ENCODE peak calls at places on chromosomes 6 and 20, in five cellular contexts. Q is pancreas, F is PC-9, V is endodermal cell, L is body of pancreas. I is an unnamed sample.
A peak's percentile ranks its signal among the peaks of the same experiment; 100 is the strongest.

GRCh38 chr6:293185-294174 is 1.2 kb downstream of the DUSP22 start:
- DNase-seq in Q (no peak), F (no peak), V (peak; percentile 69), L (peak; percentile 40), I (no peak)

GRCh38 chr20:10217517-10218410 is 866 bp upstream of the SNAP25 start:
- DNase-seq in Q (peak; percentile 48), F (no peak), V (peak; percentile 85), L (peak; percentile 53), I (no peak)

GRCh38 chr20:4041748-4042411 is 26.5 kb upstream of the RNF24 start:
- DNase-seq in Q (peak; percentile 96), F (peak; percentile 96), V (peak; percentile 75), L (peak; percentile 98), I (peak; percentile 31)

GRCh38 chr6:22827760-22828159 is 258.4 kb downstream of the HDGFL1 start:
- DNase-seq in Q (no peak), F (no peak), V (no peak), L (no peak), I (no peak)

GRCh38 chr6:15539722-15540270 is 123.0 kb downstream of the DTNBP1 start:
- DNase-seq in Q (no peak), F (no peak), V (no peak), L (no peak), I (no peak)

GRCh38 chr6:3252861-3253596 is 5.7 kb upstream of the PSMG4 start:
- DNase-seq in Q (no peak), F (no peak), V (no peak), L (no peak), I (no peak)

GRCh38 chr6:46677314-46677654 is 10.4 kb upstream of the TDRD6 start:
- DNase-seq in Q (no peak), F (no peak), V (no peak), L (no peak), I (no peak)

GRCh38 chr6:100382031-100382430 is 82.7 kb downstream of the SIM1 start:
- DNase-seq in Q (no peak), F (no peak), V (no peak), L (no peak), I (no peak)

GRCh38 chr20:3980260-3981131 is 34.9 kb downstream of the RNF24 start:
- DNase-seq in Q (no peak), F (no peak), V (no peak), L (peak; percentile 9), I (no peak)

GRCh38 chr6:34602318-34603111 is 46.4 kb upstream of the SPDEF start:
- DNase-seq in Q (no peak), F (peak; percentile 36), V (peak; percentile 41), L (peak; percentile 61), I (peak; percentile 76)

GRCh38 chr20:37202267-37202943 is 23.1 kb upstream of the MROH8 start:
- DNase-seq in Q (no peak), F (peak; percentile 92), V (peak; percentile 71), L (peak; percentile 51), I (no peak)

GRCh38 chr20:60408435-60408834 is 450.2 kb downstream of the CDH26 start:
- DNase-seq in Q (no peak), F (no peak), V (no peak), L (no peak), I (no peak)

GRCh38 chr6:125869427-125869826 is 78.7 kb downstream of the NCOA7 start:
- DNase-seq in Q (no peak), F (no peak), V (no peak), L (peak; percentile 46), I (no peak)

GRCh38 chr6:89690944-89691324 is 52.4 kb upstream of the LYRM2 start:
- DNase-seq in Q (no peak), F (no peak), V (peak; percentile 72), L (no peak), I (no peak)

GRCh38 chr6:72933216-72933615 is 292.1 kb downstream of the KHDC1L start:
- DNase-seq in Q (no peak), F (no peak), V (no peak), L (no peak), I (no peak)

GRCh38 chr6:159044899-159045727 is at the start of gene TAGAP:
- DNase-seq in Q (no peak), F (no peak), V (no peak), L (peak; percentile 79), I (peak; percentile 43)

GRCh38 chr6:25637946-25638345 is 14.1 kb upstream of the SCGN start:
- DNase-seq in Q (peak; percentile 72), F (no peak), V (peak; percentile 89), L (peak; percentile 70), I (no peak)

GRCh38 chr20:18042211-18042610 is 15.5 kb downstream of the OVOL2 start:
- DNase-seq in Q (peak; percentile 9), F (no peak), V (no peak), L (no peak), I (no peak)

GRCh38 chr6:73710470-73710869 is 14.5 kb downstream of the CD109 start:
- DNase-seq in Q (no peak), F (peak; percentile 92), V (no peak), L (no peak), I (no peak)

GRCh38 chr6:137827977-137828815 is 38.9 kb upstream of the TNFAIP3 start:
- DNase-seq in Q (no peak), F (no peak), V (no peak), L (no peak), I (no peak)

GRCh38 chr6:139161817-139162284 is 27.0 kb downstream of the HECA start:
- DNase-seq in Q (no peak), F (no peak), V (no peak), L (no peak), I (no peak)

GRCh38 chr6:170371091-170371490 is 64.5 kb downstream of the FAM120B start:
- DNase-seq in Q (no peak), F (no peak), V (no peak), L (no peak), I (no peak)

GRCh38 chr20:22686097-22686496 is 101.7 kb upstream of the FOXA2 start:
- DNase-seq in Q (no peak), F (peak; percentile 36), V (peak; percentile 92), L (peak; percentile 63), I (no peak)

GRCh38 chr6:158086706-158087518 is 81.2 kb downstream of the SERAC1 start:
- DNase-seq in Q (no peak), F (no peak), V (no peak), L (peak; percentile 58), I (no peak)

GRCh38 chr6:122389704-122390103 is 9.7 kb upstream of the HSF2 start:
- DNase-seq in Q (no peak), F (no peak), V (no peak), L (no peak), I (no peak)

GRCh38 chr6:147401779-147402178 is 106.7 kb upstream of the SAMD5 start:
- DNase-seq in Q (no peak), F (no peak), V (no peak), L (no peak), I (no peak)
- H3K27ac ChIP-seq in Q (no peak overlapping the region), F (no peak overlapping the region), V (no peak overlapping the region), L (no peak overlapping the region), I (no peak overlapping the region)

GRCh38 chr6:52077961-52078613 is 9.3 kb downstream of the PKHD1 start:
- DNase-seq in Q (no peak), F (no peak), V (peak; percentile 67), L (peak; percentile 49), I (no peak)
- H3K27ac ChIP-seq in Q (peak overlapping the region; percentile 51), F (no peak overlapping the region), V (peak overlapping the region; percentile 66), L (peak overlapping the region; percentile 34), I (no peak overlapping the region)

GRCh38 chr20:58511364-58511763 is 3.8 kb downstream of the APCDD1L start:
- DNase-seq in Q (no peak), F (peak; percentile 91), V (no peak), L (no peak), I (no peak)

GRCh38 chr20:58511861-58512260 is 3.3 kb downstream of the APCDD1L start:
- DNase-seq in Q (no peak), F (no peak), V (no peak), L (no peak), I (no peak)

GRCh38 chr20:58514321-58515239 is 619 bp downstream of the APCDD1L start:
- DNase-seq in Q (peak; percentile 50), F (no peak), V (peak; percentile 79), L (no peak), I (no peak)

GRCh38 chr20:58513580-58514285 is 1.5 kb downstream of the APCDD1L start:
- DNase-seq in Q (no peak), F (no peak), V (no peak), L (no peak), I (no peak)

GRCh38 chr20:58512808-58513552 is 2.2 kb downstream of the APCDD1L start:
- DNase-seq in Q (no peak), F (no peak), V (peak; percentile 56), L (no peak), I (no peak)
- H3K27ac ChIP-seq in Q (no peak overlapping the region), F (no peak overlapping the region), V (no peak overlapping the region), L (no peak overlapping the region), I (no peak overlapping the region)

GRCh38 chr6:33392979-33393378 is 1.4 kb downstream of the KIFC1 start:
- DNase-seq in Q (no peak), F (no peak), V (no peak), L (no peak), I (no peak)

GRCh38 chr6:33390767-33391277 is 801 bp upstream of the KIFC1 start:
- DNase-seq in Q (no peak), F (no peak), V (no peak), L (no peak), I (no peak)

GRCh38 chr6:33392168-33392947 is 735 bp downstream of the KIFC1 start:
- DNase-seq in Q (no peak), F (no peak), V (no peak), L (no peak), I (no peak)

GRCh38 chr6:33391278-33392167 is at the start of gene KIFC1:
- DNase-seq in Q (peak; percentile 99), F (peak; percentile 98), V (peak; percentile 100), L (peak; percentile 99), I (peak; percentile 99)

DNA sequence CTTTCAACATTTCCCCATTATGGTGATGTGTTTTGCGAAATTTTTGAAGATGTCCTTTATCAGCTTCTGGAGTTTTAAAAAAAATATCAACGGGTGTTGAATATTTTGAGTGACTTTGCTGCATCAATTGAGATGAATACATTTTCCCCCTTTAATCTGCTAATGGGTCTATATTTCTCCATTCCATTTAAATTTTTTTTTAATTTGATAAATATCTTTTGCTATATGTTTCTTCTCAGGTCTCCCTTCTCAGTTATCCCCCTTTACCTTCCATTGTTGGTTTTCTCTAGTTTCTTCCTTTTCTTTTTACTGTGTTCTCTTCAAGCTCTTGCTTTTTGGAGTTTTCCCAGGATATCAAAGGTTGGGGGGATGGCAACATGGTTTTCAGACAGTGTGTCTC is 1.4 kb upstream of the KIFC1 start:
- DNase-seq in Q (no peak), F (no peak), V (no peak), L (no peak), I (no peak)
- H3K27ac ChIP-seq in Q (no peak overlapping the region), F (no peak overlapping the region), V (no peak overlapping the region), L (no peak overlapping the region), I (peak overlapping the region; percentile 93)

GRCh38 chr20:38827770-38828281 is 22.3 kb downstream of the PPP1R16B start:
- DNase-seq in Q (no peak), F (peak; percentile 72), V (peak; percentile 13), L (no peak), I (no peak)
- H3K27ac ChIP-seq in Q (no peak overlapping the region), F (peak overlapping the region; percentile 38), V (no peak overlapping the region), L (no peak overlapping the region), I (peak overlapping the region; percentile 22)